ENCODE peak calls at places on chromosome 6, in seven cellular contexts. U is mammary epithelial cell, V is right atrium auricular region, C is mucosa of descending colon, S is H9, P is sigmoid colon, Q is kidney. K is an unnamed sample.

GRCh38 chr6:134235937-134236751 is 81.8 kb downstream of the SGK1 start:
- DNase-seq in P (no peak), Q (no peak), S (no peak), U (peak; percentile 60), V (no peak), C (no peak), K (no peak)

GRCh38 chr6:21522773-21523490 is 70.6 kb upstream of the SOX4 start:
- DNase-seq in V (no peak), P (no peak), C (no peak), S (peak; percentile 63), U (no peak), Q (no peak), K (no peak)

GRCh38 chr6:73285674-73286283 is 22.8 kb upstream of the KHDC1 start:
- DNase-seq in U (peak; percentile 30), Q (no peak), C (no peak), P (no peak), S (no peak), V (no peak), K (no peak)

GRCh38 chr6:157845493-157846259 is 22.6 kb downstream of the SNX9 start:
- DNase-seq in Q (no peak), P (no peak), C (no peak), S (no peak), U (no peak), V (no peak), K (no peak)

GRCh38 chr6:70956451-70957283 is at the start of gene B3GAT2:
- DNase-seq in U (peak; percentile 20), C (peak; percentile 19), Q (peak; percentile 73), S (peak; percentile 64), P (peak; percentile 61), V (no peak), K (peak; percentile 84)

GRCh38 chr6:35943390-35943789 is 22.5 kb upstream of the SRPK1 start:
- DNase-seq in U (no peak), P (no peak), S (no peak), Q (no peak), C (no peak), V (no peak), K (no peak)

GRCh38 chr6:111823831-111824607 is 49.2 kb downstream of the FYN start:
- DNase-seq in Q (no peak), U (peak; percentile 60), S (no peak), C (no peak), V (no peak), P (no peak), K (no peak)

GRCh38 chr6:128882991-128883571 is at the start of gene LAMA2:
- DNase-seq in V (peak; percentile 89), Q (peak; percentile 95), C (peak; percentile 59), S (peak; percentile 87), U (no peak), P (peak; percentile 92), K (peak; percentile 87)

GRCh38 chr6:16187185-16187584 is 51.2 kb upstream of the GMPR start:
- DNase-seq in S (no peak), Q (no peak), P (no peak), C (no peak), V (no peak), U (no peak), K (no peak)

GRCh38 chr6:1363729-1364572 is 25.4 kb upstream of the FOXF2 start:
- DNase-seq in U (no peak), S (no peak), C (no peak), V (no peak), Q (no peak), P (peak; percentile 72), K (no peak)

GRCh38 chr6:143405381-143406154 is 44.9 kb downstream of the ADAT2 start:
- DNase-seq in Q (no peak), U (peak; percentile 64), S (no peak), C (no peak), V (no peak), P (no peak), K (no peak)

GRCh38 chr6:130697661-130698535 is 129.3 kb upstream of the SMLR1 start:
- DNase-seq in S (peak; percentile 48), C (peak; percentile 32), P (no peak), U (peak; percentile 41), V (no peak), Q (no peak), K (no peak)

GRCh38 chr6:9537381-9537780 is 877.5 kb downstream of the TFAP2A start:
- DNase-seq in S (no peak), P (no peak), V (no peak), U (no peak), Q (no peak), C (no peak), K (no peak)

GRCh38 chr6:136873733-136874132 is 48.4 kb upstream of the SLC35D3 start:
- DNase-seq in V (no peak), P (no peak), S (no peak), C (no peak), U (no peak), Q (no peak), K (no peak)

GRCh38 chr6:50330963-50331362 is 281.2 kb upstream of the DEFB112 start:
- DNase-seq in P (no peak), U (no peak), S (no peak), V (no peak), C (no peak), Q (no peak), K (no peak)

GRCh38 chr6:13396241-13396792 is 68.0 kb upstream of the TBC1D7 start:
- DNase-seq in P (no peak), S (no peak), C (no peak), U (no peak), V (no peak), Q (no peak), K (no peak)

GRCh38 chr6:78611097-78611625 is 256.2 kb upstream of the IRAK1BP1 start:
- DNase-seq in C (no peak), S (no peak), U (no peak), Q (no peak), V (no peak), P (no peak), K (no peak)

GRCh38 chr6:78614961-78615360 is 252.4 kb upstream of the IRAK1BP1 start:
- DNase-seq in S (no peak), Q (no peak), U (no peak), V (no peak), P (no peak), C (no peak), K (no peak)

GRCh38 chr6:78615430-78615904 is 251.9 kb upstream of the IRAK1BP1 start:
- DNase-seq in Q (no peak), U (peak; percentile 40), P (no peak), S (no peak), C (no peak), V (no peak), K (no peak)

GRCh38 chr6:78607188-78607587 is 260.2 kb upstream of the IRAK1BP1 start:
- DNase-seq in Q (no peak), U (no peak), S (no peak), V (no peak), P (no peak), C (no peak), K (no peak)

GRCh38 chr6:78611886-78612480 is 255.4 kb upstream of the IRAK1BP1 start:
- DNase-seq in V (no peak), Q (no peak), C (no peak), P (no peak), U (no peak), S (no peak), K (no peak)
- TF ChIP-seq CTCF in V (no peak), Q (no peak), C (no peak), P (no peak), U (peak; percentile 57), S (peak; percentile 76), K (peak; percentile 62)

DNA sequence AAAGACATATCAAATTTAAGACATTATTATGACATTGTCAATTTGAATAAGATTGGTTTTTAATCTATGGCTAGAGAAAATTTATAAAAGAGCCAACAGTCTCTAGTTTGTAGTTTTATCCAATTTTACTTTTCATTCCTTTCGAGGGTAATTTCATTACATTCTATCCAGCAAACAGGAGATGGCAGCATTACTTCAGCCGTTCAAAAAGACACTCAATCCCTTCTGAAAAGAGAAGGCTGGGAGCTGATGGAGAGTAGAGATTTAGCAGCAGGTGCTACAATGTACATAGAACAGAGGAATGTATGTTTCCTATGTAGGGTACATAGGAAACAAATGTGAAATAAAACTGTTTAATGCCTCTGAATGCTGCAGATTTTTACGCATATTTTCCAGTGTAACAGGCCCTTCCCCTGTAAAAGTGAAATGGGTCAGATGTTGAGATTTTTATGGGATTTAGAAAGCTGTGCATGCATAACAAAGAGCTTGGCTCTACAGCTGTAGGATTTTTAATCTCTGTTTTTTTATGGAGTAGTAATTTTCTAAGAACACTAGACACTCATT is 15.9 kb downstream of the RPS12 start:
- DNase-seq in V (no peak), Q (no peak), S (no peak), C (no peak), U (no peak), P (no peak), K (no peak)
- TF ChIP-seq CTCF in V (no peak), Q (peak; percentile 42), S (peak; percentile 80), C (no peak), U (peak; percentile 38), P (peak; percentile 16), K (peak; percentile 78)

DNA sequence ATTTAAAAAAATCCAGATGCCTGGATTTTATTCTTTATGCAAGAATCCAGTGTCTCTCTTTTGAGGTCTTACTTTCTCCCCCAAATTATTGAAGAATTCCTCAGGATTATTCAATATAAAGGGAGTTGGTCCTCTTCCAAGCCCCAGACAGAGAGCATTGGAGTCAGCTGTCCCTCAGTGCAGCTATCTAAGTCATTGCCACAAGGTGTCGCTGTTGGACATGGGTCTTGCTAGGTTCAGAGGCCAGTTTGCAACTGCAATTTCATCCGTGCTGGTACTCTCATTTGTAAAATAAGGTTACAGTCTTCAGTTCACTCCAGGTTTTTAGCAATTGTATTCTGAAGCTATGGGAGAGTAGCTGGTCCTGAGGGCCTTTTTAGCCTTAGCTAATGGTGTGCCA is 27.8 kb downstream of the CCN2 start:
- DNase-seq in S (peak; percentile 79), V (no peak), C (peak; percentile 45), P (peak; percentile 70), Q (no peak), U (peak; percentile 53), K (no peak)
- TF ChIP-seq CTCF in S (peak; percentile 95), V (no peak), C (peak; percentile 14), P (peak; percentile 29), Q (peak; percentile 81), U (peak; percentile 75), K (peak; percentile 60)

DNA sequence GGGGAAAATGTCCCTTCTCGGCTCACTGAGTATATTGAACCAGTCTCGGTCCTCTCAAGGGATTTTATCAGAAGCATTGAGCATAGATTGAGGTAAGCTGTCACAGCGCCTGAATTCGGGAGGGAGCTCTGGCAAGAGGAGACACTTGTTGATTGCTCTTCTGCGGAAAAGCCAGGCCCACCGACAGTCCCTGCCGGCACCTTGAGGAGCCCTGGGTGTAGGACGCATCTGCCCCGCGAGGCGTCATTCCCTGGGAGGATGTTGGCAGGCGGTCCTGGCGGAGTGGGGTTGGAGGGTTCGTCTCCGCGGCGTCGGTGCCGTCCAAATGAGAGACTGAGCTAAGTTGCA is 829 bp downstream of the FBXO9 start:
- DNase-seq in C (peak; percentile 69), S (no peak), P (peak; percentile 78), U (peak; percentile 33), Q (peak; percentile 86), V (no peak), K (no peak)
- TF ChIP-seq CTCF in C (no peak), S (no peak), P (no peak), U (no peak), Q (no peak), V (no peak), K (no peak)

DNA sequence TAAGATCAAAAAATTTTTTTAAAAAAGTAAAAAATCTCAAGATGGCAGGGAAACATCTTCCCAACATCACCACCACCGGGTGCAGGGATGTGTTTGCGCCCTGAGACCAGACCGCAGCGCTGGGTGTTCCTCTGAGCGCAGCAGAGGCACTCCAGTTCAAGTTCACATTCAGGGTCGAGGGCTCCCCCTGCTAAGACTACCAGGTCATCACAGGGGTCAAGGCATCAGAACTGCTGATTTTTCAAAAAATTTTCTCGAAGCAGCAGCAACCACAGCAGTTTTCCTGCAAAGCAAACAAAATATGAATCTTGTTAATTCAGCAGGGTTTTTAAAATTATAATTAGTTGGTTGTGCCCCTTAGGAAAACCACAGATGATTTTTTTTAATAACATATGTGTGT is 83.1 kb downstream of the MYLK4 start:
- DNase-seq in U (no peak), C (no peak), P (no peak), Q (no peak), S (no peak), V (no peak), K (no peak)
- TF ChIP-seq CTCF in U (no peak), C (no peak), P (no peak), Q (no peak), S (no peak), V (no peak), K (no peak)